ENCODE peak calls at places on chromosomes 4 and X, in eight cellular contexts. F is lower lobe of right lung, A is psoas muscle, V is H9, M is A549, W is right atrium auricular region, C is dorsolateral prefrontal cortex, L is gastrocnemius medialis. J is an unnamed sample.

GRCh38 chr4:111991797-111992196 is 153.5 kb upstream of the FAM241A start:
- DNase-seq in W (no peak), M (peak), V (no peak), A (no peak), L (no peak), C (no peak), F (no peak), J (no peak)

GRCh38 chr4:73615613-73616012 is 4.6 kb downstream of the RASSF6 start:
- DNase-seq in V (peak), W (no peak), L (no peak), F (no peak), A (no peak), M (no peak), C (no peak), J (no peak)

GRCh38 chrX:107978707-107979307 is 3.4 kb downstream of the TEX13B start:
- DNase-seq in M (peak), F (no peak), C (no peak), V (peak), W (no peak), A (no peak), L (no peak), J (no peak)

GRCh38 chr4:152486414-152487389 is 49.2 kb downstream of the FBXW7 start:
- DNase-seq in M (peak), V (no peak), A (no peak), W (no peak), L (no peak), C (no peak), F (no peak), J (no peak)

GRCh38 chr4:130808492-130808891 is 1712.5 kb downstream of the C4orf33 start:
- DNase-seq in V (no peak), F (no peak), A (no peak), L (no peak), C (no peak), W (no peak), M (peak), J (no peak)

GRCh38 chr4:53703267-53703655 is 112.0 kb upstream of the LNX1 start:
- DNase-seq in A (no peak), M (no peak), W (no peak), C (no peak), F (no peak), V (no peak), L (no peak), J (no peak)

GRCh38 chr4:96227515-96227914 is 387.6 kb downstream of the PDHA2 start:
- DNase-seq in V (no peak), A (no peak), F (no peak), L (no peak), W (no peak), M (no peak), C (no peak), J (no peak)

GRCh38 chr4:18664051-18664450 is 642.5 kb upstream of the LCORL start:
- DNase-seq in F (no peak), V (no peak), C (peak), L (no peak), M (no peak), A (no peak), W (no peak), J (no peak)

GRCh38 chr4:182847543-182847942 is 69.6 kb downstream of the DCTD start:
- DNase-seq in M (no peak), C (no peak), A (no peak), W (no peak), L (no peak), V (no peak), F (no peak), J (no peak)

GRCh38 chr4:75723802-75724065 is 643 bp upstream of the USO1 start:
- DNase-seq in V (no peak), W (no peak), L (no peak), A (no peak), M (no peak), C (no peak), F (no peak), J (no peak)

GRCh38 chr4:114659386-114660008 is 60.9 kb downstream of the UGT8 start:
- DNase-seq in F (no peak), W (no peak), L (no peak), M (peak), A (no peak), V (peak), C (peak), J (peak)

GRCh38 chrX:136768469-136769084 is 12.2 kb downstream of the ARHGEF6 start:
- DNase-seq in A (peak), W (no peak), C (peak), F (peak), V (peak), L (peak), M (no peak), J (no peak)

GRCh38 chrX:130118396-130118795 is 8.1 kb upstream of the ELF4 start:
- DNase-seq in C (no peak), F (no peak), A (no peak), W (no peak), M (peak), V (no peak), L (no peak), J (no peak)

GRCh38 chr4:54322817-54323417 is 93.8 kb downstream of the PDGFRA start:
- DNase-seq in L (peak), F (peak), V (peak), C (peak), W (no peak), M (peak), A (peak), J (peak)

GRCh38 chr4:155900402-155900801 is 3.1 kb upstream of the TDO2 start:
- DNase-seq in W (no peak), C (no peak), L (no peak), V (no peak), A (no peak), M (peak), F (no peak), J (no peak)

GRCh38 chrX:55754861-55755294 is 37.3 kb downstream of the RRAGB start:
- DNase-seq in V (no peak), L (no peak), C (no peak), M (no peak), W (no peak), F (no peak), A (no peak), J (no peak)

GRCh38 chr4:185332575-185333464 is 62.9 kb downstream of the LRP2BP start:
- DNase-seq in F (no peak), V (no peak), W (no peak), C (no peak), L (no peak), A (no peak), M (no peak), J (no peak)

GRCh38 chr4:113355550-113356371 is 306.3 kb downstream of the ANK2 start:
- DNase-seq in V (no peak), C (peak), L (no peak), F (no peak), W (peak), A (peak), M (no peak), J (no peak)

GRCh38 chr4:99815597-99816011 is 1.0 kb upstream of the DAPP1 start:
- DNase-seq in F (peak), M (no peak), A (no peak), V (peak), L (no peak), C (no peak), W (no peak), J (no peak)

GRCh38 chrX:129636175-129636681 is 18.5 kb downstream of the APLN start:
- DNase-seq in C (no peak), W (no peak), M (no peak), A (no peak), V (no peak), F (no peak), L (no peak), J (no peak)

GRCh38 chr4:46992338-46992737 is 1.0 kb downstream of the GABRA4 start:
- DNase-seq in M (no peak), L (no peak), C (peak), A (no peak), V (no peak), F (no peak), W (no peak), J (no peak)

GRCh38 chr4:26029512-26030131 is 115.6 kb downstream of the SMIM20 start:
- DNase-seq in A (no peak), V (peak), W (no peak), F (no peak), M (no peak), L (no peak), C (no peak), J (no peak)

GRCh38 chr4:15853345-15853744 is 75.2 kb downstream of the CD38 start:
- DNase-seq in L (no peak), V (no peak), C (no peak), M (no peak), A (no peak), W (no peak), F (no peak), J (no peak)

GRCh38 chr4:165448700-165449099 is 69.9 kb downstream of the CPE start:
- DNase-seq in A (no peak), F (no peak), C (no peak), M (no peak), L (no peak), V (no peak), W (no peak), J (no peak)

GRCh38 chrX:128807367-128807766 is 715.9 kb downstream of the SMARCA1 start:
- DNase-seq in L (no peak), V (no peak), A (no peak), M (peak), F (no peak), W (no peak), C (no peak), J (no peak)

GRCh38 chrX:13638826-13639225 is 14.1 kb upstream of the TCEANC start:
- DNase-seq in V (no peak), A (no peak), F (no peak), W (no peak), M (peak), L (no peak), C (no peak), J (no peak)

GRCh38 chr4:1002131-1002630 is 9.0 kb upstream of the SLC26A1 start:
- DNase-seq in V (peak), C (no peak), L (peak), F (peak), M (no peak), W (no peak), A (peak), J (peak)

GRCh38 chrX:128365523-128365922 is 313.3 kb upstream of the ACTRT1 start:
- DNase-seq in W (no peak), V (no peak), F (no peak), A (no peak), C (no peak), M (peak), L (no peak), J (no peak)

GRCh38 chrX:110218591-110218990 is 99.3 kb downstream of the AMMECR1 start:
- DNase-seq in C (no peak), L (no peak), V (no peak), A (no peak), W (no peak), M (peak), F (no peak), J (no peak)

GRCh38 chrX:15916704-15917084 is 62.1 kb upstream of the AP1S2 start:
- DNase-seq in M (no peak), W (no peak), C (no peak), V (no peak), L (no peak), A (no peak), F (no peak), J (no peak)

GRCh38 chr4:53695540-53696463 is 104.5 kb upstream of the LNX1 start:
- DNase-seq in F (no peak), V (no peak), C (no peak), W (no peak), M (no peak), A (no peak), L (no peak), J (no peak)

GRCh38 chrX:12292996-12293765 is 154.9 kb downstream of the FRMPD4 start:
- DNase-seq in W (no peak), C (no peak), A (no peak), F (no peak), M (no peak), L (no peak), V (no peak), J (no peak)

GRCh38 chr4:119626943-119627266 is 1.7 kb downstream of the PDE5A start:
- DNase-seq in V (no peak), F (no peak), L (no peak), M (no peak), A (no peak), C (no peak), W (no peak), J (no peak)

GRCh38 chr4:23728971-23729370 is 160.9 kb downstream of the PPARGC1A start:
- DNase-seq in M (no peak), C (no peak), W (no peak), A (no peak), V (no peak), L (no peak), F (no peak), J (no peak)

GRCh38 chr4:26692014-26692726 is 108.3 kb downstream of the TBC1D19 start:
- DNase-seq in W (no peak), F (no peak), C (no peak), A (no peak), M (no peak), V (peak), L (no peak), J (no peak)

GRCh38 chrX:29113221-29113620 is 526.0 kb downstream of the IL1RAPL1 start:
- DNase-seq in A (no peak), W (no peak), C (no peak), V (no peak), L (no peak), M (no peak), F (no peak), J (no peak)

GRCh38 chr4:121375262-121375661 is 5.6 kb downstream of the QRFPR start:
- DNase-seq in M (no peak), A (no peak), C (no peak), F (no peak), W (no peak), L (no peak), V (no peak), J (no peak)

GRCh38 chrX:153701706-153702105 is 14.0 kb downstream of the SLC6A8 start:
- DNase-seq in A (no peak), C (no peak), L (no peak), V (no peak), M (no peak), W (no peak), F (no peak), J (no peak)
- H3K27ac ChIP-seq in A (peak), C (no peak), L (peak), V (no peak), M (no peak), W (peak), F (no peak), J (no peak)

DNA sequence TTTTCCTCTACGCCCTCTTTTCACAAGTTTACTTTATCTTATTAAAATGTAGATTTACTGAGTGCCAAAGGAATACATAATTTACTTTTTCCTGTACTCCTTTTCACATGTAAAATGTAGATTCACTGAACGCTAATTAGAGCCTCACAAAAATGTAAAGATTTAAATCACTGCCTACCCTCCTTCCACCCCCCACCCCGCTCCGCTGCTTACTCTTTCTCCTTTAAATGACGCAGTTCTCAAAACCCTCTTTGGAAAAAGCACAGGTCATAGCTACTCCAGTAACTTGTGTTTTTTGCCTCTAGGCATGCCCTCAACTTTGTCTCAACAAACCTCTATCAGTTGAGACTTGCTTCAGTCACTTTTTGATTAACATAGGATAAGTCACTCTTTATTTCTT is 477.4 kb downstream of the DTHD1 start:
- DNase-seq in W (no peak), A (no peak), C (no peak), V (peak), M (no peak), F (no peak), L (no peak), J (no peak)
- TF ChIP-seq CTCF in W (no peak), A (no peak), C (no peak), V (no peak), M (no peak), F (no peak), L (no peak), J (no peak)

GRCh38 chrX:7133036-7133412 is 14.5 kb upstream of the STS start:
- DNase-seq in W (no peak), A (no peak), V (no peak), M (no peak), L (no peak), C (no peak), F (no peak), J (peak)
- H3K27ac ChIP-seq in W (no peak), A (peak), V (no peak), M (peak), L (peak), C (no peak), F (peak), J (no peak)

DNA sequence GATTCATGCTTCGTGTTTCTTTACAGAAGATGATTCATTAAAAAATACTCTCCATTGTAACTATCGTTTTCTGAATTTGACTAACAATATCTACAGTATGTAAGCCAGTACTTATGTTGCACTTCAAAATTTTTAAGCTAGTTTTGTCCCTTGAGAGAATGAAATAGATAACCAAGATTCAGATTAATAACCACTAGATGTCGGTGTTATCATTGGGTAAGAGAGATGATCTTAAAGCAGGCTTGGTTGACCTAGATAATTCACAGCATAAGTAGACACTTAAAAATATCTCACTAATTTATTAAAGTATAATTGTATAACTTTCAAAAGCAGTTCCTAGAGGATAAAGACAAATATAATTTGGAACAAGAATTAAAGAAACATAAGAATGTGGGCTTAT is 430.9 kb downstream of the C4orf33 start:
- DNase-seq in A (no peak), M (peak), F (no peak), W (no peak), V (no peak), C (no peak), L (no peak), J (no peak)
- TF ChIP-seq CTCF in A (peak), M (peak), F (peak), W (no peak), V (peak), C (peak), L (no peak), J (peak)

GRCh38 chr4:97457253-97457652 is 686.0 kb downstream of the STPG2 start:
- DNase-seq in F (no peak), L (no peak), V (no peak), M (no peak), W (no peak), C (no peak), A (no peak), J (no peak)

GRCh38 chr4:97453186-97453585 is 690.1 kb downstream of the STPG2 start:
- DNase-seq in A (no peak), M (no peak), C (no peak), V (no peak), F (peak), W (no peak), L (no peak), J (no peak)
- H3K27ac ChIP-seq in A (no peak), M (no peak), C (no peak), V (no peak), F (no peak), W (no peak), L (no peak), J (no peak)

GRCh38 chrX:131703646-131704045 is 159.8 kb downstream of the OR13H1 start:
- DNase-seq in V (no peak), W (no peak), F (no peak), A (no peak), M (peak), L (no peak), C (no peak), J (no peak)

GRCh38 chrX:131709553-131709952 is 165.7 kb downstream of the OR13H1 start:
- DNase-seq in A (no peak), L (no peak), W (no peak), M (no peak), C (no peak), F (no peak), V (no peak), J (no peak)

DNA sequence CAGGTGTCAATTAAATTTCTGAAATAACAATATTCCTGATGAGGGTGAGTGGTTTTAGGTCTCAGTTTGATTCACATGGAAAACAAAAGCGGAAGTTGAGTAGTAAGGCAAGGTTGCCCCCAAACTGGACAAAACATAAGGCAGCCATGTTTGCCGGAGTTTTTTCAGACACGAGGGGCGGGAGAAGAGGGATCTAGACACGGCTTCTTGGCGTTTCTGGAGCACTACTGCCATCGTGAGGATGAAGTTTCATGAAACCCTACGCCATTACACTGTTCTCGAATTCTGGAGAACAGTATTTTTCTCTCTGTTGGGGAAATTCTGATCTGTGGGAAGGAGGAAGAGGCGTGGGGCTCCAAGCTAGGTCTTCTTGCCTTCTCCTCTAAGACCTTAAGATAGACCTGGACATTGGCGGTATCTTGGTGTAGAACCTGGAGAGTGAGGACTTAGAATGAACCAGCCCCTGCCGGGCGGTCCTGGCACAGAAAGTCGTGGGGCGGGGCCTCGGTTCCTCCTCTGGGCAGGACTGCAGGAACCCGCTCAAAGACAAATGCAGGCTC is 160.3 kb downstream of the OR13H1 start:
- DNase-seq in F (no peak), V (no peak), L (no peak), W (peak), A (peak), C (peak), M (peak), J (peak)
- TF ChIP-seq CTCF in F (no peak), V (peak), L (no peak), W (peak), A (peak), C (peak), M (peak), J (peak)

DNA sequence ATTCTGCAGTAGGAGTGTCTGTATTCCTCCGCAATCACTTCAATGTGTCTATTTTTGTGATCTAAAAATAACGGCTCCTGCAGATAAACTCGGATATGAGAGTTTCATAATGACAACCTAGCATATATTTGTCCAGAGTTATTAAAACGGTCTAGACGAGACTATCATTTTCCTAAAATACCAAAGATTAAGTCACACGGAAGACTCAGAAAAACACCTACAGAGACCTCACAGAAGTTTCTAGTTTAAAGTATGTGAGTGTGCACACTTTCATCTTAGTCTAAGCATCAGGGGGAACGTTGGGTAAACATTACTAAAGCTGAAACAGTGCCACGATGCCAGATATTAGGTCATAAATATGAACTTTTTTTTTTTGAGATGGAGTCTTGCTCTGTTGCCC is 156.9 kb downstream of the AFAP1 start:
- DNase-seq in C (no peak), L (no peak), A (no peak), W (no peak), M (no peak), V (no peak), F (no peak), J (no peak)
- H3K27ac ChIP-seq in C (no peak), L (no peak), A (no peak), W (peak), M (no peak), V (no peak), F (no peak), J (no peak)

GRCh38 chr4:82352118-82352824 is 21.5 kb downstream of the HNRNPD start:
- DNase-seq in L (no peak), C (no peak), V (no peak), M (no peak), A (no peak), W (no peak), F (no peak), J (no peak)

GRCh38 chr4:82358773-82359324 is 14.9 kb downstream of the HNRNPD start:
- DNase-seq in C (no peak), W (no peak), F (no peak), L (no peak), A (no peak), M (no peak), V (no peak), J (no peak)

GRCh38 chr4:82357640-82358039 is 16.2 kb downstream of the HNRNPD start:
- DNase-seq in V (no peak), C (no peak), M (no peak), L (no peak), A (no peak), W (no peak), F (no peak), J (no peak)

GRCh38 chr4:82352825-82353370 is 20.9 kb downstream of the HNRNPD start:
- DNase-seq in L (no peak), A (no peak), C (no peak), W (no peak), F (no peak), M (no peak), V (no peak), J (no peak)

GRCh38 chr4:82354788-82355187 is 19.0 kb downstream of the HNRNPD start:
- DNase-seq in V (no peak), L (no peak), A (no peak), C (no peak), M (no peak), F (no peak), W (no peak), J (no peak)
- TF ChIP-seq CTCF in V (no peak), L (no peak), A (no peak), C (no peak), M (no peak), F (no peak), W (no peak), J (no peak)

GRCh38 chrX:72430405-72430968 is 124.8 kb upstream of the CITED1 start:
- DNase-seq in F (no peak), C (no peak), W (no peak), A (no peak), L (no peak), M (no peak), V (no peak), J (no peak)
- H3K27ac ChIP-seq in F (no peak), C (no peak), W (no peak), A (no peak), L (no peak), M (no peak), V (no peak), J (no peak)